ENCODE peak calls at places on chromosomes 12 and 14, in eight cellular contexts. C, A, J, N, V, R, Z and O are unnamed samples. For H3K36me3, the result is how much of the 10 kb centered on the place peaks cover.

GRCh38 chr12:12467701-12468218 is 94.9 kb downstream of the DUSP16 start:
- DNase-seq in C (no peak), A (no peak), J (no peak), N (no peak), V (no peak), R (no peak), Z (peak), O (peak)

GRCh38 chr14:35412281-35413057 is 7.9 kb upstream of the NFKBIA start:
- DNase-seq in C (no peak), A (no peak), J (no peak), N (no peak), V (no peak), R (no peak), Z (no peak), O (no peak)

GRCh38 chr12:111157486-111157885 is 211.4 kb downstream of the PHETA1 start:
- DNase-seq in C (no peak), A (no peak), J (no peak), N (no peak), V (no peak), R (no peak), Z (no peak), O (no peak)

GRCh38 chr14:104086210-104086660 is 735 bp downstream of the ASPG start:
- DNase-seq in C (no peak), A (peak), J (peak), N (no peak), V (peak), R (no peak), Z (no peak), O (peak)

GRCh38 chr14:41419709-41420108 is 187.0 kb upstream of the LRFN5 start:
- DNase-seq in C (no peak), A (no peak), J (no peak), N (no peak), V (no peak), R (no peak), Z (no peak), O (no peak)

GRCh38 chr14:61033024-61033423 is 52.0 kb downstream of the SLC38A6 start:
- DNase-seq in C (no peak), A (no peak), J (no peak), N (no peak), V (no peak), R (no peak), Z (no peak), O (no peak)

GRCh38 chr14:26261368-26262122 is 336.3 kb downstream of the NOVA1 start:
- DNase-seq in C (peak), A (no peak), J (no peak), N (no peak), V (no peak), R (no peak), Z (no peak), O (no peak)

GRCh38 chr12:82745062-82745461 is 58.4 kb downstream of the TMTC2 start:
- DNase-seq in C (no peak), A (no peak), J (no peak), N (no peak), V (no peak), R (no peak), Z (no peak), O (no peak)

GRCh38 chr12:25293596-25293995 is 42.9 kb upstream of the KRAS start:
- DNase-seq in C (no peak), A (no peak), J (no peak), N (no peak), V (no peak), R (no peak), Z (no peak), O (no peak)

GRCh38 chr12:10701226-10701681 is 21.9 kb downstream of the YBX3 start:
- DNase-seq in C (no peak), A (no peak), J (no peak), N (no peak), V (no peak), R (peak), Z (no peak), O (no peak)

GRCh38 chr12:10697872-10698271 is 24.0 kb upstream of the STYK1 start:
- DNase-seq in C (no peak), A (no peak), J (no peak), N (no peak), V (no peak), R (no peak), Z (no peak), O (no peak)

GRCh38 chr12:10695852-10696251 is 22.0 kb upstream of the STYK1 start:
- DNase-seq in C (no peak), A (no peak), J (no peak), N (no peak), V (no peak), R (no peak), Z (no peak), O (no peak)

GRCh38 chr12:10705655-10706054 is 17.5 kb downstream of the YBX3 start:
- DNase-seq in C (no peak), A (no peak), J (no peak), N (no peak), V (no peak), R (peak), Z (peak), O (no peak)

GRCh38 chr12:10701843-10702242 is 21.3 kb downstream of the YBX3 start:
- DNase-seq in C (no peak), A (no peak), J (no peak), N (no peak), V (no peak), R (no peak), Z (no peak), O (no peak)
- H3K36me3 ChIP-seq in C (under half), A (half or more), J (half or more), N (half or more), V (under half), R (under half), Z (under half), O (under half)

DNA sequence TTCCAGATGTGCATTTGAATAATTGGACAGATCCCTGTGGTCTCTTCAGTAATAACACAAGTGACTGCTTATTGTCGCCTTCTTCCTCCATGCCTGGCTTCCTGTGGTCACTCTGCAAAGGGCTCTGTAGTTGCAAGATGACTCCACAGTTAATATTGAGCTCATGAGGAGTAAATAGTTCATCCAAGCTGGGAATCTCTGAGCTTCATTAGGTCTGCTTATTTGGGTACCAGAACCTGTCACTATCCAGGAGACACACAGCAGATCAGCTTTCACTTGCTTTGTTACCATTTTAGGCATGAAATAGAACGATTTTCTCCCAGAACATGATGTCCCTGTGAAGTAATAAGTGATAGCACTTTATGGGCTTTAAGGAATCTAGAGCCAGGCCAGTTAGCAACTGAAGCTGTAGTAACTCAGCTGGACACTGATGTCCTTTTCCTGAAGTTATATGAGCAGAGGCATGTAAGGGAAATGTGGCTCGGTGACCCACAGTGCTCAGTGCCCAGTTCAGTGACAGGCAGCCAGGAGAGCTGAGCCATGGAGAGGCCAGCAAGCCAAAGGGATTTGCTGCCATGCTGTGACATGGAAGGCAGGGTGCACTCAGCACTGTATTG is 50.1 kb downstream of the CRADD start:
- DNase-seq in C (no peak), A (no peak), J (no peak), N (no peak), V (no peak), R (no peak), Z (no peak), O (no peak)
- H3K4me3 ChIP-seq in C (no peak), A (no peak), J (no peak), N (no peak), V (no peak), R (no peak), Z (no peak), O (no peak)

DNA sequence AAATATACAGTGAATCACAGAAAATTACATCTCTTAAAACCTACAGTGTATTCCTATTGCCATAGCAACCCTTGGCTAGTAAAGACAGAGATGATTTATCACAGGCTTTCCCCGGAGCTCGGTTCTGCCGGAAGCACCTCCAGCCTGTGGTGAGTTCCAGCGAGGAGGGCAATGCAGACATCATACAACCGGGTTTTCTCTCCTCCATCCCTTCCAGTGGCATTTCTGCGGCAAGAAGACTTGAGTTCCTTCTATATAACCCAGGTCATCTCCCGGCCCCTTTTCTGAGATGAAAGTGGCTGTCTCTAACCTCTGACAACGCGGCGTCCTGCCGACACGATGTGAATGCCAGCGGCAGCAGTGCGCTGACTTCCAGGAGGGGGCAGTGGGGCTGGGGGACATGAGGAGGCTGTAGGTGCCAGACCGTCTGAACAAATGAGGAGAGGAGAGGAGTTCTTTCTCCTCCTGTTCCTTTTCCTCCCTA is 68.5 kb upstream of the MAX start:
- DNase-seq in C (peak), A (peak), J (no peak), N (peak), V (no peak), R (no peak), Z (peak), O (peak)
- TF ChIP-seq CTCF in C (peak), A (no peak), J (no peak), N (peak), V (no peak), R (peak), Z (peak), O (no peak)

GRCh38 chr12:53536962-53537361 is 29.7 kb upstream of the NPFF start:
- DNase-seq in C (no peak), A (no peak), J (no peak), N (no peak), V (no peak), R (no peak), Z (no peak), O (no peak)

GRCh38 chr12:53543539-53543938 is 36.3 kb upstream of the NPFF start:
- DNase-seq in C (peak), A (peak), J (peak), N (peak), V (peak), R (no peak), Z (peak), O (peak)

GRCh38 chr12:53538209-53538689 is 31.0 kb upstream of the NPFF start:
- DNase-seq in C (no peak), A (peak), J (no peak), N (no peak), V (no peak), R (peak), Z (peak), O (peak)

GRCh38 chr12:53539526-53539925 is 32.2 kb upstream of the NPFF start:
- DNase-seq in C (no peak), A (no peak), J (no peak), N (no peak), V (no peak), R (no peak), Z (no peak), O (no peak)
- H3K36me3 ChIP-seq in C (under half), A (under half), J (half or more), N (half or more), V (under half), R (under half), Z (under half), O (under half)

GRCh38 chr12:75814856-75815754 is 216.5 kb downstream of the PHLDA1 start:
- DNase-seq in C (no peak), A (peak), J (no peak), N (peak), V (no peak), R (peak), Z (peak), O (no peak)

GRCh38 chr12:75813066-75813465 is 218.5 kb downstream of the PHLDA1 start:
- DNase-seq in C (no peak), A (no peak), J (no peak), N (no peak), V (no peak), R (no peak), Z (no peak), O (no peak)

GRCh38 chr12:75815756-75816155 is 215.8 kb downstream of the PHLDA1 start:
- DNase-seq in C (no peak), A (no peak), J (no peak), N (peak), V (no peak), R (no peak), Z (peak), O (no peak)

GRCh38 chr12:75809745-75810144 is 221.8 kb downstream of the PHLDA1 start:
- DNase-seq in C (peak), A (no peak), J (no peak), N (no peak), V (no peak), R (no peak), Z (no peak), O (no peak)

GRCh38 chr12:75812341-75813018 is 219.1 kb downstream of the PHLDA1 start:
- DNase-seq in C (peak), A (no peak), J (no peak), N (no peak), V (no peak), R (peak), Z (peak), O (no peak)
- H3K4me3 ChIP-seq in C (no peak), A (no peak), J (no peak), N (no peak), V (no peak), R (no peak), Z (peak), O (no peak)

GRCh38 chr12:45122776-45123380 is 72.0 kb upstream of the DBX2 start:
- DNase-seq in C (peak), A (no peak), J (no peak), N (no peak), V (no peak), R (no peak), Z (peak), O (no peak)
- TF ChIP-seq CTCF in C (peak), A (no peak), J (no peak), N (peak), V (no peak), R (peak), Z (peak), O (peak)

GRCh38 chr12:132366341-132366861 is 37.0 kb upstream of the GALNT9 start:
- DNase-seq in C (peak), A (peak), J (peak), N (no peak), V (no peak), R (no peak), Z (no peak), O (no peak)

GRCh38 chr12:132367852-132368251 is 38.5 kb upstream of the GALNT9 start:
- DNase-seq in C (no peak), A (no peak), J (no peak), N (no peak), V (peak), R (no peak), Z (no peak), O (no peak)

GRCh38 chr12:132365226-132365625 is 35.8 kb upstream of the GALNT9 start:
- DNase-seq in C (no peak), A (no peak), J (no peak), N (no peak), V (peak), R (no peak), Z (no peak), O (no peak)

GRCh38 chr12:132364348-132364902 is 35.0 kb upstream of the GALNT9 start:
- DNase-seq in C (no peak), A (no peak), J (no peak), N (no peak), V (no peak), R (no peak), Z (no peak), O (no peak)

GRCh38 chr12:132367401-132367851 is 38.0 kb upstream of the GALNT9 start:
- DNase-seq in C (no peak), A (peak), J (no peak), N (no peak), V (no peak), R (no peak), Z (no peak), O (no peak)
- H3K36me3 ChIP-seq in C (under half), A (under half), J (under half), N (under half), V (under half), R (under half), Z (under half), O (under half)